ENCODE peak calls at places on chromosomes 7 and 10, in five cellular contexts. J is GM23338, Y is gastrocnemius medialis, Z is hepatocyte, S is cardiac muscle cell. N is an unnamed sample.

GRCh38 chr10:90589825-90590224 is 268.0 kb downstream of the HTR7 start:
- DNase-seq in S (no peak), Z (no peak), Y (no peak), J (no peak), N (no peak)

GRCh38 chr10:58963101-58963534 is 213.3 kb upstream of the PHYHIPL start:
- DNase-seq in Z (peak; percentile 28), Y (no peak), J (peak; percentile 83), S (peak; percentile 34), N (no peak)

GRCh38 chr10:111890046-111890445 is 293.5 kb downstream of the GPAM start:
- DNase-seq in J (peak; percentile 4), S (no peak), Z (no peak), Y (no peak), N (no peak)

GRCh38 chr7:134789967-134790685 is 10.7 kb downstream of the CALD1 start:
- DNase-seq in Y (no peak), J (no peak), Z (peak; percentile 41), S (peak; percentile 61), N (no peak)

GRCh38 chr10:119104653-119105024 is 726 bp downstream of the DENND10 start:
- DNase-seq in S (peak; percentile 25), Y (no peak), Z (peak; percentile 37), J (peak; percentile 41), N (no peak)

GRCh38 chr7:125423444-125424155 is 494.0 kb upstream of the POT1 start:
- DNase-seq in Y (no peak), Z (no peak), S (no peak), J (no peak), N (peak; percentile 26)

GRCh38 chr10:100528123-100528884 is 1.4 kb downstream of the NDUFB8 start:
- DNase-seq in J (no peak), Z (no peak), S (no peak), Y (no peak), N (no peak)

GRCh38 chr7:68433462-68433861 is 1164.8 kb upstream of the AUTS2 start:
- DNase-seq in Y (no peak), J (no peak), S (no peak), Z (no peak), N (no peak)

GRCh38 chr7:16657656-16658279 is 11.8 kb downstream of the BZW2 start:
- DNase-seq in S (peak; percentile 82), Y (no peak), Z (peak; percentile 70), J (peak; percentile 84), N (peak; percentile 53)

GRCh38 chr10:77179015-77179695 is 458.5 kb downstream of the KCNMA1 start:
- DNase-seq in S (no peak), Z (peak; percentile 65), J (peak; percentile 56), Y (peak; percentile 74), N (peak; percentile 74)

GRCh38 chr7:159159731-159160130 is 15.1 kb upstream of the VIPR2 start:
- DNase-seq in Z (no peak), Y (no peak), S (no peak), J (no peak), N (no peak)

GRCh38 chr10:25824050-25824449 is 110.0 kb upstream of the MYO3A start:
- DNase-seq in Z (no peak), J (peak; percentile 41), S (no peak), Y (no peak), N (no peak)

GRCh38 chr7:46123-46829 is 146.1 kb upstream of the FAM20C start:
- DNase-seq in Z (no peak), Y (no peak), S (no peak), J (no peak), N (no peak)

GRCh38 chr10:80659284-80659683 is 121.6 kb downstream of the SH2D4B start:
- DNase-seq in J (no peak), S (peak; percentile 85), Y (no peak), Z (no peak), N (no peak)

GRCh38 chr7:121446526-121446925 is 50.4 kb upstream of the FAM3C start:
- DNase-seq in J (no peak), Y (no peak), Z (peak; percentile 28), S (no peak), N (no peak)

GRCh38 chr7:128010392-128011078 is 20.7 kb downstream of the LRRC4 start:
- DNase-seq in S (no peak), J (peak; percentile 51), Z (no peak), Y (no peak), N (no peak)

GRCh38 chr10:123621910-123622309 is 44.2 kb upstream of the GPR26 start:
- DNase-seq in Z (no peak), S (no peak), Y (no peak), J (no peak), N (no peak)

GRCh38 chr10:35533565-35533964 is 71.6 kb upstream of the GJD4 start:
- DNase-seq in Z (no peak), Y (no peak), S (no peak), J (no peak), N (no peak)

GRCh38 chr10:10141983-10142382 is 875.7 kb upstream of the CELF2 start:
- DNase-seq in J (peak; percentile 8), S (no peak), Y (no peak), Z (no peak), N (no peak)

GRCh38 chr7:37150180-37150579 is 298.5 kb downstream of the ELMO1 start:
- DNase-seq in Z (peak; percentile 19), S (no peak), Y (no peak), J (no peak), N (no peak)

GRCh38 chr7:12584940-12585339 is 14.4 kb downstream of the SCIN start:
- DNase-seq in Y (no peak), J (no peak), Z (no peak), S (no peak), N (no peak)

GRCh38 chr10:127398140-127398966 is 150.8 kb upstream of the NPS start:
- DNase-seq in S (no peak), Y (no peak), J (no peak), Z (no peak), N (peak; percentile 11)

GRCh38 chr10:116743266-116744064 is 1.1 kb upstream of the HSPA12A start:
- DNase-seq in S (no peak), Z (no peak), Y (no peak), J (no peak), N (peak; percentile 26)

GRCh38 chr10:75037171-75038153 is 74.0 kb upstream of the SAMD8 start:
- DNase-seq in S (no peak), Y (no peak), J (no peak), Z (no peak), N (no peak)

GRCh38 chr10:59337254-59337653 is 25.1 kb downstream of the FAM13C start:
- DNase-seq in S (peak; percentile 89), J (no peak), Z (peak; percentile 19), Y (peak; percentile 77), N (peak; percentile 60)

GRCh38 chr10:121521794-121522556 is 76.3 kb downstream of the FGFR2 start:
- DNase-seq in Z (no peak), J (no peak), S (no peak), Y (no peak), N (no peak)

GRCh38 chr7:30932562-30932961 is 20.9 kb downstream of the AQP1 start:
- DNase-seq in Y (no peak), S (no peak), Z (no peak), J (no peak), N (no peak)

GRCh38 chr7:1463685-1464223 is 4.5 kb upstream of the MICALL2 start:
- DNase-seq in Z (no peak), Y (no peak), S (no peak), J (no peak), N (no peak)

GRCh38 chr7:30382607-30383006 is 96.0 kb downstream of the NOD1 start:
- DNase-seq in S (no peak), Y (no peak), J (no peak), Z (no peak), N (no peak)

GRCh38 chr7:24669971-24670591 is 87.2 kb downstream of the GSDME start:
- DNase-seq in S (no peak), J (peak; percentile 34), Y (no peak), Z (no peak), N (no peak)

GRCh38 chr10:61795551-61795950 is 105.9 kb upstream of the ARID5B start:
- DNase-seq in J (peak; percentile 33), S (no peak), Y (no peak), Z (no peak), N (no peak)
- TF ChIP-seq CTCF in J (peak; percentile 20), S (peak; percentile 8), Y (no peak), Z (no peak), N (no peak)

DNA sequence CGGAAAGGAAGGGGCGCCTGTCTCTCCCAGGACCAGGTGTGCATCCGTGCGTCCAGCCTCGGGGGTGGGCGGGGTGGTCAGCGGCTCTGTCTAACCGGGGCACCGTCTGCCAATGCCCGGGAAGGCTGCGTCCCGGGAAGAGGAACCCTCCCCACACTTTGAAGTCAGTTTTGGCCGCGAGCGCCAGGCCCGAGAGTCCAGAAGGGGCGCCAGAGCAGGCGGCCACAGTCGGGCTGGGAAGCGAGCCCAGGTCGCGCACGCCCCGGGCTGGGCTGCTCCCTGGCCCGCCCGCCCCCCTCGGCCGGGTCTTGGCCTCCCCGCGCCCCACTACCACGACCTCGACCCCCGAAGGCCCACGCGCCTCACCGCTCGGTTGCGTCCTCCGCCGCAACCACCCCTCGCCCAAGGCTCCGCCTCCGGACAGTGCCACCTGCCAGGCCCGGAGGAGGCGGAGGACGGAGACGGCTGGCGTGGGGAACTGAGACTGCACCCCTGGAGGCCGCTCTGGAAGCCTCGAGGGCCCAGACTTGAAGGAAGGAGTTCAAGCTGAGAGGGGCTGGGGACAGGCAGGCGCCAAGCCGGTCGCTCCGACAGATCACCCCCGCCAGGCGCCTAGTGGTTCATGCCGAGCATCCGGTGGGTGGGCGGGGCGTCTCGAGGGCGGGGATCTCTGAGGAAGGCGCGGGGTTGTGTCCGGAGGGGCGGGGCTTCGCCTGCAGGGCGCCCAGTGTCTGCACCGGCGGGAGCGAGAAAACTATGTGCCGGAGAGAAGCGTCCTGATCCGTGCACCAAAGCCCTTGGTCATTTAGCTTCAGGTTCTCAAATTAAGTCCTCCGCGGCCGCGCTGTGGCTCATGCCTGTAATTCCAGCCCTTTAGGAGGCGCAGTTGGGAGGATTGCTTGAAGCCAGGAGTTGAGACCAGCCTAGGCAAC is at the start of gene BRAT1:
- DNase-seq in Y (peak; percentile 93), Z (peak; percentile 98), J (peak; percentile 97), S (peak; percentile 97), N (peak; percentile 99)
- H3K27ac ChIP-seq in Y (peak within 1 kb of the TSS; percentile 100), Z (peak within 1 kb of the TSS; percentile 100), J (peak within 1 kb of the TSS; percentile 99), S (peak within 1 kb of the TSS; percentile 99), N (peak within 1 kb of the TSS; percentile 98)

GRCh38 chr7:41438919-41439882 is 263.7 kb downstream of the INHBA start:
- DNase-seq in Y (no peak), Z (no peak), S (no peak), J (no peak), N (no peak)
- TF ChIP-seq CTCF in Y (no peak), Z (no peak), S (no peak), J (peak; percentile 65), N (no peak)

GRCh38 chr10:79316671-79317431 is 30.4 kb upstream of the PPIF start:
- DNase-seq in Y (no peak), Z (no peak), S (no peak), J (no peak), N (no peak)

GRCh38 chr10:79318369-79318768 is 28.9 kb upstream of the PPIF start:
- DNase-seq in J (no peak), Z (no peak), S (no peak), Y (no peak), N (no peak)

GRCh38 chr10:79321494-79321882 is 25.8 kb upstream of the PPIF start:
- DNase-seq in Z (no peak), S (no peak), Y (no peak), J (no peak), N (no peak)

GRCh38 chr10:79320785-79321493 is 26.3 kb upstream of the PPIF start:
- DNase-seq in Y (no peak), S (no peak), J (no peak), Z (no peak), N (peak; percentile 98)

DNA sequence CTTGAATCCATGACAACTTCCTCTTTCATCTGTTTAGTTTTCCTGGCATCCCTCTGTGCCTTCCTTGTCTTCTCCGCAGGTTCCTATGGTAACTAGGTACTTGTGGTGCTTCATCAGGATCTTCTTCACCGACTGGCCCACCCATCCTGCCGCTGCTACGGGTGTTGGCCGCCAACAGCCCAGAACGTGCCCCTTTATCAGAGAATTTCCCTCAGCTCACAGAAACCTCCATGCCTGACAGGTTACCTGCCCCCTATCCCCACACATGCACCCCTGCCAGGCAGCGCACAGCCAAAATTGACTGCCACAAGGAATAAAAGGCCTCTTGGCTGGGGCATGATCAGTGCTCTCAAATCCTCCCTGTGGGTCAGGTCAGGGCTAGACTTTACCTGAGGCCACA is 27.9 kb upstream of the PPIF start:
- DNase-seq in J (no peak), Y (no peak), Z (no peak), S (no peak), N (no peak)
- H3K27ac ChIP-seq in J (no peak overlapping the region), Y (no peak overlapping the region), Z (no peak overlapping the region), S (no peak overlapping the region), N (no peak overlapping the region)

N was measured in RWPE1.